ENCODE peak calls at places on chromosome 4, in ten cellular contexts. One of them, this sample, is unnamed.

GRCh38 chr4:136443006-136443405 is 1089.3 kb downstream of the PCDH18 start:
- DNase-seq in uterus: no peak
- DNase-seq in LHCN-M2: no peak
- DNase-seq in AG09319: no peak
- DNase-seq in right atrium auricular region: no peak
- DNase-seq in suprapubic skin: no peak
- DNase-seq in aorta: no peak
- DNase-seq in stimulated activated CD8-positive, alpha-beta memory T cell treated with anti-CD3 and anti-CD28 coated beads, Interleukin-15, amount 100 ng/mL, for 24 hours: no peak
- DNase-seq in NCI-H460: no peak
- DNase-seq in NCI-H748 treated with DMSO at 0.1 percent for 48 hours: no peak
- DNase-seq in this sample: no peak

GRCh38 chr4:95193391-95194224 is 355.2 kb downstream of the UNC5C start:
- DNase-seq in suprapubic skin: no peak
- DNase-seq in right atrium auricular region: no peak
- DNase-seq in NCI-H748 treated with DMSO at 0.1 percent for 48 hours: no peak
- DNase-seq in NCI-H460: no peak
- DNase-seq in aorta: no peak
- DNase-seq in stimulated activated CD8-positive, alpha-beta memory T cell treated with anti-CD3 and anti-CD28 coated beads, Interleukin-15, amount 100 ng/mL, for 24 hours: no peak
- DNase-seq in LHCN-M2: no peak
- DNase-seq in uterus: no peak
- DNase-seq in AG09319: no peak
- DNase-seq in this sample: peak

GRCh38 chr4:96670381-96670780 is 830.5 kb downstream of the PDHA2 start:
- DNase-seq in NCI-H460: no peak
- DNase-seq in AG09319: no peak
- DNase-seq in stimulated activated CD8-positive, alpha-beta memory T cell treated with anti-CD3 and anti-CD28 coated beads, Interleukin-15, amount 100 ng/mL, for 24 hours: no peak
- DNase-seq in LHCN-M2: no peak
- DNase-seq in aorta: no peak
- DNase-seq in suprapubic skin: no peak
- DNase-seq in NCI-H748 treated with DMSO at 0.1 percent for 48 hours: no peak
- DNase-seq in uterus: no peak
- DNase-seq in right atrium auricular region: no peak
- DNase-seq in this sample: no peak

GRCh38 chr4:145861331-145862318 is 77.0 kb downstream of the ZNF827 start:
- DNase-seq in NCI-H748 treated with DMSO at 0.1 percent for 48 hours: no peak
- DNase-seq in uterus: no peak
- DNase-seq in suprapubic skin: no peak
- DNase-seq in aorta: no peak
- DNase-seq in right atrium auricular region: no peak
- DNase-seq in LHCN-M2: no peak
- DNase-seq in stimulated activated CD8-positive, alpha-beta memory T cell treated with anti-CD3 and anti-CD28 coated beads, Interleukin-15, amount 100 ng/mL, for 24 hours: no peak
- DNase-seq in NCI-H460: no peak
- DNase-seq in AG09319: no peak
- DNase-seq in this sample: no peak

GRCh38 chr4:125321709-125322362 is 7.1 kb downstream of the FAT4 start:
- DNase-seq in aorta: no peak
- DNase-seq in uterus: no peak
- DNase-seq in NCI-H748 treated with DMSO at 0.1 percent for 48 hours: no peak
- DNase-seq in right atrium auricular region: no peak
- DNase-seq in stimulated activated CD8-positive, alpha-beta memory T cell treated with anti-CD3 and anti-CD28 coated beads, Interleukin-15, amount 100 ng/mL, for 24 hours: no peak
- DNase-seq in NCI-H460: no peak
- DNase-seq in AG09319: no peak
- DNase-seq in suprapubic skin: no peak
- DNase-seq in LHCN-M2: peak
- DNase-seq in this sample: no peak

GRCh38 chr4:169823685-169824084 is 65.9 kb upstream of the HPF1 start:
- DNase-seq in LHCN-M2: peak
- DNase-seq in suprapubic skin: no peak
- DNase-seq in NCI-H460: peak
- DNase-seq in uterus: no peak
- DNase-seq in stimulated activated CD8-positive, alpha-beta memory T cell treated with anti-CD3 and anti-CD28 coated beads, Interleukin-15, amount 100 ng/mL, for 24 hours: no peak
- DNase-seq in NCI-H748 treated with DMSO at 0.1 percent for 48 hours: no peak
- DNase-seq in right atrium auricular region: no peak
- DNase-seq in aorta: no peak
- DNase-seq in AG09319: peak
- DNase-seq in this sample: no peak

GRCh38 chr4:157961591-157961990 is 211.2 kb downstream of the GASK1B start:
- DNase-seq in AG09319: no peak
- DNase-seq in right atrium auricular region: no peak
- DNase-seq in aorta: no peak
- DNase-seq in NCI-H748 treated with DMSO at 0.1 percent for 48 hours: no peak
- DNase-seq in stimulated activated CD8-positive, alpha-beta memory T cell treated with anti-CD3 and anti-CD28 coated beads, Interleukin-15, amount 100 ng/mL, for 24 hours: no peak
- DNase-seq in suprapubic skin: no peak
- DNase-seq in uterus: no peak
- DNase-seq in NCI-H460: no peak
- DNase-seq in LHCN-M2: peak
- DNase-seq in this sample: no peak

GRCh38 chr4:182222766-182223165 is 20.4 kb upstream of the TENM3 start:
- DNase-seq in uterus: no peak
- DNase-seq in LHCN-M2: no peak
- DNase-seq in NCI-H748 treated with DMSO at 0.1 percent for 48 hours: no peak
- DNase-seq in stimulated activated CD8-positive, alpha-beta memory T cell treated with anti-CD3 and anti-CD28 coated beads, Interleukin-15, amount 100 ng/mL, for 24 hours: no peak
- DNase-seq in AG09319: no peak
- DNase-seq in suprapubic skin: no peak
- DNase-seq in aorta: no peak
- DNase-seq in right atrium auricular region: no peak
- DNase-seq in NCI-H460: no peak
- DNase-seq in this sample: peak

GRCh38 chr4:24736066-24736465 is 59.3 kb upstream of the SOD3 start:
- DNase-seq in LHCN-M2: peak
- DNase-seq in NCI-H460: no peak
- DNase-seq in AG09319: no peak
- DNase-seq in suprapubic skin: no peak
- DNase-seq in uterus: no peak
- DNase-seq in NCI-H748 treated with DMSO at 0.1 percent for 48 hours: no peak
- DNase-seq in stimulated activated CD8-positive, alpha-beta memory T cell treated with anti-CD3 and anti-CD28 coated beads, Interleukin-15, amount 100 ng/mL, for 24 hours: no peak
- DNase-seq in aorta: no peak
- DNase-seq in right atrium auricular region: no peak
- DNase-seq in this sample: no peak

GRCh38 chr4:7970031-7970946 is 30.6 kb upstream of the AFAP1 start:
- DNase-seq in NCI-H460: peak
- DNase-seq in right atrium auricular region: no peak
- DNase-seq in aorta: no peak
- DNase-seq in NCI-H748 treated with DMSO at 0.1 percent for 48 hours: no peak
- DNase-seq in uterus: peak
- DNase-seq in LHCN-M2: no peak
- DNase-seq in suprapubic skin: no peak
- DNase-seq in AG09319: no peak
- DNase-seq in stimulated activated CD8-positive, alpha-beta memory T cell treated with anti-CD3 and anti-CD28 coated beads, Interleukin-15, amount 100 ng/mL, for 24 hours: no peak
- DNase-seq in this sample: no peak

This sample was measured in esophagus muscularis mucosa.